ENCODE peak calls at places on chromosomes 4 and X, in seven cellular contexts. L, I, J, S, Z, P and F are unnamed samples.

GRCh38 chr4:185016946-185017797 is 1.1 kb upstream of the HELT start:
- DNase-seq in Z (no peak), S (peak), J (no peak), L (no peak), P (peak), I (no peak), F (no peak)

GRCh38 chr4:105357258-105357657 is 116.6 kb downstream of the PPA2 start:
- DNase-seq in I (no peak), Z (no peak), J (no peak), L (no peak), S (no peak), P (no peak), F (no peak)

GRCh38 chr4:158211288-158211687 is 1.0 kb downstream of the TMEM144 start:
- DNase-seq in S (no peak), L (no peak), Z (no peak), I (no peak), J (no peak), P (no peak), F (no peak)

GRCh38 chr4:147732516-147733193 is 767 bp downstream of the ARHGAP10 start:
- DNase-seq in L (peak), Z (no peak), J (peak), P (peak), I (peak), S (peak), F (peak)

GRCh38 chr4:109077486-109077885 is 225.0 kb downstream of the COL25A1 start:
- DNase-seq in P (no peak), I (no peak), S (no peak), J (no peak), L (no peak), Z (no peak), F (no peak)

GRCh38 chrX:84047339-84047738 is 140.7 kb downstream of the RPS6KA6 start:
- DNase-seq in I (no peak), J (no peak), S (no peak), Z (no peak), L (peak), P (no peak), F (no peak)

GRCh38 chr4:173301518-173302201 is 32.5 kb downstream of the HMGB2 start:
- DNase-seq in J (no peak), S (no peak), L (no peak), Z (peak), P (no peak), I (no peak), F (peak)

GRCh38 chrX:138191998-138192397 is 519.5 kb downstream of the FGF13 start:
- DNase-seq in L (peak), Z (no peak), J (peak), P (peak), S (peak), I (peak), F (peak)

GRCh38 chr4:113106076-113106475 is 56.6 kb downstream of the ANK2 start:
- DNase-seq in Z (peak), S (no peak), P (peak), J (no peak), I (no peak), L (no peak), F (no peak)

GRCh38 chr4:184649971-184650855 is 675 bp downstream of the PRIMPOL start:
- DNase-seq in I (peak), P (peak), S (no peak), Z (no peak), J (peak), L (peak), F (peak)

GRCh38 chr4:94686086-94686485 is 71.7 kb upstream of the BMPR1B start:
- DNase-seq in S (no peak), P (no peak), L (no peak), Z (no peak), J (no peak), I (no peak), F (no peak)

GRCh38 chr4:113675731-113676707 is 85.5 kb downstream of the CAMK2D start:
- DNase-seq in S (no peak), L (no peak), P (no peak), J (no peak), Z (no peak), I (no peak), F (no peak)

GRCh38 chr4:90958256-90958895 is 831.2 kb downstream of the CCSER1 start:
- DNase-seq in Z (peak), S (no peak), I (no peak), P (peak), J (no peak), L (no peak), F (no peak)

GRCh38 chr4:187232796-187233195 is 509.1 kb upstream of the FAT1 start:
- DNase-seq in P (no peak), S (no peak), I (no peak), L (no peak), J (no peak), Z (no peak), F (no peak)

DNA sequence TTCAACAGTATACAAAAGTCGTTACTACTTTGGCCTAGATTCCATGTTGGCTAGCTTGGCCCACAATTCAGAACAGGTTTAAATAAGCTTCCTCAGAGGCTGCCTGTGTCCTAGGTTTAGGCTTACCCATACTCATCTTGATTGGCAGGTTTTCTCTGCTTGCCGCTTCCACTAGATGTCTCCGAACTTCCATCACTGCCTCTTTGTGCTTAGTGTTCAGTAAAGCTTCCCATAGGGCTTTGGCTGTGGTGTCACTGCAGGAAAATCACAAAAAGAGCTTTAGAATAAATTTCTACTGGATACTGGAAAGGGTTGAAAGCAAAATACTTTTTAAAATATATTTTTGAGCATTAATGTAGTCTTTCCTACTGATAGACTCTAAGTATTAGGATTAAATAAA is 52.4 kb downstream of the SCFD2 start:
- DNase-seq in Z (no peak), L (no peak), J (peak), S (no peak), P (peak), I (peak), F (no peak)
- TF ChIP-seq CTCF in Z (peak), L (no peak), J (peak), S (no peak), P (peak), I (no peak), F (no peak)

GRCh38 chr4:59247032-59247431 is 1953.1 kb upstream of the ADGRL3 start:
- DNase-seq in S (no peak), L (no peak), P (no peak), J (no peak), I (no peak), Z (no peak), F (no peak)
- TF ChIP-seq CTCF in S (no peak), L (no peak), P (peak), J (peak), I (peak), Z (no peak), F (no peak)

DNA sequence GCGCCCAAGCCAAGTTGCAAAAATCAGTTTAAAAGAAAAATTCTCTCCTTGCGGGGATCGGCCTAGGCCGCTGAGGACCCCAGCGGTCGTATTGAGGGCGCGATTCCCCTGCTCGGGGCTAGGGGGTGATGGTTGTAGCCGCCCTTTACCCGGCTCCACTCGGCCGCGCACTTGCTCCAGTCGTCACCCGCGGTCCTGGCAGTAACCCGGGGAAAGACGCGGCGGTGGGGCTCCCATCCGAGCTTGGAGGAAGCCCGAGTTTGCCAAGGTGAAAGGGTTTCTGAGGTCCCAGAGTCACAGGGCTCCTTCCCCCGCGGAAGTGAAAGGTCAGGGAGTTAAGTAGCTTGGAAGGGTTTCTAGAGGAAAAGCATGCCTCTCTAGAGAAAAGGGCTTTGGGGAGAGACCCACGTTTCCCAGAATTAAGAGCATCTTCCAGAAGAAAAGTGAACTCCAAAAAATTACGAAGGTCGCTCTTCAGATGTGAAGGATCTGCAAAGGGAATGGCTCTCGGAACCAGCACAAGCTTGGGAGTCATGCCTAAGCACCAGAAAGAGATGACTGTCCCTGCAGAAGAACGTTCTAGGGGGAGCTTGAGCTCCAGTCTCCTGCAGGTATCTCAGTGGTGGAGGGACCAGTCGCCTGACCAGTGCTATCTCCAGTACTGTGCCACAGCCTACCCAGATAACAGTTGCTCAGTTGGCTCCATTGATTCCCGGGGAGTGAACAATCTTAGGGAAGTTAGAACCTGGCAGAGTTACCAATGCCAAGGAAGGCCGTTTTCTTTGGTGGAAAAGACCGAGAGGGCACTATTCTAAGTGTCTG is 873 bp downstream of the LAP3 start:
- DNase-seq in S (peak), P (peak), I (peak), L (peak), Z (no peak), J (no peak), F (peak)
- TF ChIP-seq CTCF in S (no peak), P (no peak), I (no peak), L (no peak), Z (peak), J (peak), F (no peak)

GRCh38 chr4:24315056-24315455 is 269.3 kb downstream of the DHX15 start:
- DNase-seq in S (no peak), P (no peak), J (no peak), L (no peak), Z (no peak), I (no peak), F (no peak)

DNA sequence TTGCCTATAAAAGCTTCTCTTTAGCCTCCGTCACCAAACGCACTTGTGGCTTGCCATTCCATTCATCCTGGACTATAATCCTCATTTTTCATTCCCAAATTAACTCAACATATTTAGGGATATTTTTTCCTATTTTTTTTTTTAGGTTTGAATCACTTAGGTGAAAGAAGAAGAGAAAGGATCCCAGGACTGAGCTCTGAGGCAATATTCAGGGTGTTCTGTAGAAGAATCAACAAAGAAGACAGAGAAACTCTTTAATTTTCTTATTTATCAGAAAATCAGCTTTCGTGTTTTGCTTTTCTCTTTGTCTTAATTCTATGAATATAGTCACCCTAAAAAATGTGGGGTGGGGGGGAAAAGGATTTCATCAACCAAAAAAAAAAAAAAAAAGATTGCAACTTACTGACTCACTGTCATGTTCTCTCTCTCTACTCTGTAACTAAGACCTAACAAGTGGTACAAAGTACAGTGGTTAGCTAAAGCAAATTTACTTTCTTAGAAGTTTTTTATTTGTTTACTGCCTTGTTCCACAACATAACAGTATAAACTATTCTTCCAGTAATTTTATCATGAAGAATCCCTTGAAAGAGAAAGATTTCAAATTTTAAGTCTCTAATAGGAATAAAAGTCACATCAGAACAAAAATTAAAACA is 272.0 kb downstream of the DHX15 start:
- DNase-seq in L (no peak), I (no peak), J (no peak), S (no peak), Z (no peak), P (no peak), F (no peak)
- TF ChIP-seq CTCF in L (no peak), I (no peak), J (no peak), S (no peak), Z (no peak), P (no peak), F (no peak)